ENCODE peak calls at places on chromosomes 12 and 14, in five cellular contexts. J is effector memory CD4-positive, alpha-beta T cell; K is GM23338; N is tibial nerve; W is HCT116. S is an unnamed sample. For H3K4me1, the result is how much of the 10 kb centered on the place peaks cover.

GRCh38 chr12:113302925-113303640 is 31.8 kb downstream of the SLC8B1 start:
- DNase-seq in J (no peak), W (no peak), N (peak), K (no peak), S (peak)

GRCh38 chr12:116389990-116390655 is 112.6 kb upstream of the MED13L start:
- DNase-seq in W (peak), K (no peak), N (no peak), J (no peak), S (no peak)

GRCh38 chr12:7929069-7929792 is 6.8 kb downstream of the SLC2A3 start:
- DNase-seq in K (no peak), J (no peak), W (no peak), N (no peak), S (no peak)

GRCh38 chr12:48336066-48336465 is 14.7 kb downstream of the ZNF641 start:
- DNase-seq in J (no peak), N (no peak), K (no peak), W (no peak), S (no peak)

GRCh38 chr14:106094654-106095189 is 568.3 kb downstream of the TMEM121 start:
- DNase-seq in N (no peak), J (no peak), W (no peak), K (no peak), S (peak)

GRCh38 chr12:26748741-26749431 is 84.1 kb downstream of the ITPR2 start:
- DNase-seq in J (no peak), W (no peak), N (no peak), K (no peak), S (no peak)

GRCh38 chr12:28086521-28086920 is 103.7 kb upstream of the CCDC91 start:
- DNase-seq in J (no peak), K (no peak), N (no peak), W (no peak), S (no peak)

GRCh38 chr12:60335765-60336164 is 739.9 kb downstream of the SLC16A7 start:
- DNase-seq in N (no peak), W (peak), K (peak), J (no peak), S (no peak)

GRCh38 chr14:101229666-101230065 is 326.1 kb upstream of the RTL1 start:
- DNase-seq in J (no peak), N (no peak), W (no peak), K (peak), S (no peak)

GRCh38 chr12:124392991-124393790 is 98.3 kb downstream of the RFLNA start:
- DNase-seq in J (no peak), N (peak), K (no peak), W (no peak), S (no peak)

GRCh38 chr12:29782285-29782820 is 1.4 kb downstream of the TMTC1 start:
- DNase-seq in J (no peak), N (peak), K (peak), W (no peak), S (no peak)

GRCh38 chr12:110508071-110508586 is 6.0 kb downstream of the RAD9B start:
- DNase-seq in K (no peak), N (no peak), W (no peak), J (no peak), S (no peak)

GRCh38 chr12:90836689-90837088 is 118.3 kb downstream of the CCER1 start:
- DNase-seq in N (no peak), W (no peak), K (no peak), J (no peak), S (no peak)

GRCh38 chr12:121224591-121224990 is 14.7 kb downstream of the P2RX4 start:
- DNase-seq in W (no peak), J (peak), N (no peak), K (no peak), S (peak)

GRCh38 chr12:50041962-50042361 is 15.4 kb upstream of the ASIC1 start:
- DNase-seq in W (no peak), K (no peak), N (no peak), J (no peak), S (no peak)

GRCh38 chr14:20317720-20318119 is 12.0 kb upstream of the TTC5 start:
- DNase-seq in W (no peak), N (no peak), J (no peak), K (no peak), S (no peak)

GRCh38 chr12:110090266-110091135 is 33.7 kb upstream of the IFT81 start:
- DNase-seq in N (no peak), J (no peak), W (no peak), K (no peak), S (no peak)

GRCh38 chr14:53999061-53999488 is 42.5 kb upstream of the BMP4 start:
- DNase-seq in K (no peak), W (no peak), J (no peak), N (no peak), S (no peak)

GRCh38 chr14:49497725-49498348 is 88.3 kb downstream of the RPS29 start:
- DNase-seq in J (peak), K (peak), N (peak), W (peak), S (peak)

GRCh38 chr12:92299744-92300143 is 154.1 kb upstream of the BTG1 start:
- DNase-seq in N (no peak), W (no peak), K (no peak), J (no peak), S (no peak)

GRCh38 chr14:31420013-31420318 is 384 bp downstream of the HEATR5A start:
- DNase-seq in N (peak), J (peak), K (peak), W (no peak), S (no peak)

GRCh38 chr14:59631237-59631636 is 54.6 kb upstream of the CCDC175 start:
- DNase-seq in K (peak), W (no peak), N (no peak), J (no peak), S (no peak)
- H3K27ac ChIP-seq in K (no peak), W (no peak), N (no peak), J (no peak), S (no peak)

DNA sequence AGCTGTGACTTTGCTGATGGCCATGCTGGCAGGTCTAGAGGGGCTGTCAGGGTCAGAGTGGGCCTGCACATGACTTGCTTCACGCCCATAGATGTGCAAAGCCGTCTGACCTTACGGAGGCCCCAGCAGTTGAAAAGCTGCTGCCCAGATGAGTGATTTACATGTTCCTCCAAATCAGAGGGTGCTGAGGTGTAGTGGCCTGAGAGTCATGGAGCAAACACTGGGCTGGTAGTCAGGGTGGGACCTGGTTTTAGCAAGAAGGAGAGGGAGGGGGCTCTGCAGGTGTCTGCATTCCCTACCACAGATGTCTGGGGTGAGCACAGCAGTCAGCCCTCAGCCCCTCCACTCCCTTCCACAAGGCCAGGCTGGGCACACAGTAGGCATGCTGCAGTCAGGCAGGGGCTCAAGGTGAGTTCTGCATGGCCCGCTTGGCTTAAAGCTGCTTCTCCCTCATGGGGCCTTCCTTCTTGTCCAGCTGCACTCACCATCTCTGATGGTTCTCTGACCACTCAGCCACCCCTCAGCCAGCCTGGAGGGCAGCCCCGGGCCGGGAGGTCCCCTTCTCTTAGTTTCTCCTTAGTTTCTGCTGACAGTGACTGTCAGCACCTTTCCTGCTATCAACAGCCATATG is 34.2 kb upstream of the EML1 start:
- DNase-seq in N (no peak), K (no peak), J (no peak), W (no peak), S (no peak)
- H3K4me1 ChIP-seq in N (under half), K (under half), J (under half), W (under half), S (under half)

GRCh38 chr14:100082723-100083122 is 17.5 kb downstream of the EVL start:
- DNase-seq in W (no peak), N (no peak), J (no peak), K (no peak), S (peak)

GRCh38 chr14:100083706-100084105 is 18.5 kb downstream of the EVL start:
- DNase-seq in N (no peak), J (no peak), W (no peak), K (no peak), S (no peak)

GRCh38 chr14:100085451-100085850 is 20.2 kb downstream of the EVL start:
- DNase-seq in N (no peak), J (no peak), W (no peak), K (no peak), S (peak)

GRCh38 chr14:100086361-100086760 is 21.1 kb downstream of the EVL start:
- DNase-seq in N (no peak), W (no peak), K (no peak), J (no peak), S (no peak)

DNA sequence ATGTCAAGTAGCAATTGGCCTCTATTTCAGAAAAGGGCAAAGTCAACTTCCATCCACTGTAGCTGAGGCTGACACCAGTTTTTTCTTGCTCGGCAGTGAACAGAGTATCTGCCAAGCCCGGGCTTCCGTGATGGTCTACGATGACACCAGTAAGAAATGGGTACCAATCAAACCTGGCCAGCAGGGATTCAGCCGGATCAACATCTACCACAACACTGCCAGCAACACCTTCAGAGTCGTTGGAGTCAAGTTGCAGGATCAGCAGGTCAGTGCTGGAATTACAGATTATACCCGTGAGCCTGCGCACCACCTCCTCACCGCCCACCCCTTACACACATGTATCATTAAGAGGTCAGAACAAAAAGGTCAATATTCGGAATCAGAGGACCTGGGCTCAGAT is 19.4 kb downstream of the EVL start:
- DNase-seq in W (no peak), K (no peak), N (no peak), J (no peak), S (no peak)
- H3K27ac ChIP-seq in W (no peak), K (no peak), N (no peak), J (peak), S (peak)

GRCh38 chr14:35367056-35367372 is 37.5 kb downstream of the NFKBIA start:
- DNase-seq in K (no peak), J (no peak), N (no peak), W (no peak), S (no peak)
- H3K4me1 ChIP-seq in K (under half), J (under half), N (half or more), W (under half), S (half or more)

GRCh38 chr12:108728820-108729611 is 2.3 kb downstream of the CORO1C start:
- DNase-seq in W (no peak), J (no peak), N (no peak), K (no peak), S (no peak)

GRCh38 chr12:108727868-108728735 is 3.2 kb downstream of the CORO1C start:
- DNase-seq in K (no peak), J (no peak), W (no peak), N (no peak), S (no peak)

GRCh38 chr12:108730337-108731104 is 797 bp downstream of the CORO1C start:
- DNase-seq in W (peak), J (peak), K (peak), N (peak), S (peak)

GRCh38 chr12:108731105-108731865 is at the start of gene CORO1C:
- DNase-seq in W (peak), J (peak), N (peak), K (peak), S (peak)

DNA sequence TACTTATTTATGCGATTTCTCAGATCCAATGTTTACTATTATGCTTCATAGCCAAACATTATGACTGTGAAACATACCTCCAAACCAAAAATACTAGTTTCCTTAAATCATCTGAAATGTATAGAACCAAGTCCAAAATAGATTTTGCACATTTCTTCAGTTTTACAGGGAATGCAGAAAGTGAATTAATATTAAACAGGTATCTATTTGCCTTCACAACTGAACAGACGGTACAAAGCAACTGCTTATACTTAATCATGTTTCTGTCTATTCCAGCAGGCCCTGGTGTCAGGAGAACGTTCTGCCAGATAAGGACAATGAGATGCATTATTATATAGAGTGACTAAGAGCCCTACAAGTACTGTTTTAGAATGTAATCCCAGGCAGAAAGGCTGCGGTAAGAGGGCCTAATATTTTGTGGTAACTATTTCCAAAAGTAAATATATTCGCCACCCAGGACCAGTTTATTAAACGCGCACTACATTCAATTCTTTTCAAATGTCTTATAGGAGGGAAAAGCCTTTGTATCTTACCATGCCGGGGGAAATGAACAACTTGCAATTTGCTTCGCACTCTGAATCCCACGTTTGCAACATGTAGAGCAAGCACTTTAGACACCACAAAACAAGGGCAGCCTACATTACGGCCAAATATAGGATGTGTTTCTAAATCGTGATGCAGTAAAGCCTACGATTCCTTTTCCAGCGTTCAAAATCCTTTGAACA is 1.5 kb downstream of the CORO1C start:
- DNase-seq in J (no peak), W (no peak), N (no peak), K (no peak), S (no peak)
- H3K27ac ChIP-seq in J (peak), W (peak), N (peak), K (peak), S (no peak)

GRCh38 chr14:75833326-75834020 is 148.3 kb downstream of the TGFB3 start:
- DNase-seq in J (no peak), W (no peak), N (no peak), K (no peak), S (no peak)
- H3K4me1 ChIP-seq in J (under half), W (under half), N (under half), K (under half), S (under half)

S was measured in CD8-positive, alpha-beta T cell.